ENCODE peak calls at places on chromosome 18, in seven cellular contexts. One of them, this sample, is unnamed.

GRCh38 chr18:47552783-47553182 is 301.3 kb upstream of the SKOR2 start:
- DNase-seq in lung: no peak
- DNase-seq in left ventricle myocardium inferior: no peak
- DNase-seq in tibial artery: no peak
- DNase-seq in transverse colon: no peak
- DNase-seq in body of pancreas: no peak
- DNase-seq in adrenal gland: no peak
- DNase-seq in this sample: no peak

GRCh38 chr18:6315556-6316331 is 99.0 kb downstream of the L3MBTL4 start:
- DNase-seq in lung: no peak
- DNase-seq in left ventricle myocardium inferior: no peak
- DNase-seq in tibial artery: no peak
- DNase-seq in transverse colon: peak; percentile 68
- DNase-seq in body of pancreas: peak; percentile 69
- DNase-seq in adrenal gland: no peak
- DNase-seq in this sample: no peak

GRCh38 chr18:35770360-35770759 is 188.8 kb downstream of the GALNT1 start:
- DNase-seq in lung: no peak
- DNase-seq in left ventricle myocardium inferior: no peak
- DNase-seq in tibial artery: no peak
- DNase-seq in transverse colon: no peak
- DNase-seq in body of pancreas: no peak
- DNase-seq in adrenal gland: no peak
- DNase-seq in this sample: no peak

GRCh38 chr18:78660311-78660710 is 319.3 kb upstream of the SALL3 start:
- DNase-seq in lung: no peak
- DNase-seq in left ventricle myocardium inferior: no peak
- DNase-seq in tibial artery: no peak
- DNase-seq in transverse colon: no peak
- DNase-seq in body of pancreas: no peak
- DNase-seq in adrenal gland: no peak
- DNase-seq in this sample: no peak

GRCh38 chr18:33560686-33561370 is 17.2 kb upstream of the ASXL3 start:
- DNase-seq in lung: no peak
- DNase-seq in left ventricle myocardium inferior: no peak
- DNase-seq in tibial artery: no peak
- DNase-seq in transverse colon: no peak
- DNase-seq in body of pancreas: no peak
- DNase-seq in adrenal gland: no peak
- DNase-seq in this sample: no peak

GRCh38 chr18:76476665-76477561 is 18.1 kb downstream of the ZNF516 start:
- DNase-seq in lung: no peak
- DNase-seq in left ventricle myocardium inferior: no peak
- DNase-seq in tibial artery: no peak
- DNase-seq in transverse colon: no peak
- DNase-seq in body of pancreas: no peak
- DNase-seq in adrenal gland: no peak
- DNase-seq in this sample: peak; percentile 28

GRCh38 chr18:44579028-44579692 is 101.5 kb upstream of the SETBP1 start:
- DNase-seq in lung: no peak
- DNase-seq in left ventricle myocardium inferior: no peak
- DNase-seq in tibial artery: no peak
- DNase-seq in transverse colon: no peak
- DNase-seq in body of pancreas: peak; percentile 11
- DNase-seq in adrenal gland: no peak
- DNase-seq in this sample: no peak

GRCh38 chr18:13500891-13501887 is 225.2 kb downstream of the FAM210A start:
- DNase-seq in lung: peak; percentile 53
- DNase-seq in left ventricle myocardium inferior: peak; percentile 49
- DNase-seq in tibial artery: peak; percentile 57
- DNase-seq in transverse colon: peak; percentile 25
- DNase-seq in body of pancreas: peak; percentile 87
- DNase-seq in adrenal gland: peak; percentile 70
- DNase-seq in this sample: no peak

GRCh38 chr18:6884944-6885343 is 155.4 kb downstream of the ARHGAP28 start:
- DNase-seq in lung: no peak
- DNase-seq in left ventricle myocardium inferior: no peak
- DNase-seq in tibial artery: no peak
- DNase-seq in transverse colon: no peak
- DNase-seq in body of pancreas: no peak
- DNase-seq in adrenal gland: no peak
- DNase-seq in this sample: no peak

GRCh38 chr18:78796693-78797455 is 182.7 kb upstream of the SALL3 start:
- DNase-seq in lung: no peak
- DNase-seq in left ventricle myocardium inferior: no peak
- DNase-seq in tibial artery: no peak
- DNase-seq in transverse colon: no peak
- DNase-seq in body of pancreas: no peak
- DNase-seq in adrenal gland: no peak
- DNase-seq in this sample: no peak

GRCh38 chr18:40868110-40868858 is 1086.8 kb upstream of the PIK3C3 start:
- DNase-seq in lung: no peak
- DNase-seq in left ventricle myocardium inferior: no peak
- DNase-seq in tibial artery: no peak
- DNase-seq in transverse colon: no peak
- DNase-seq in body of pancreas: no peak
- DNase-seq in adrenal gland: no peak
- DNase-seq in this sample: no peak

GRCh38 chr18:45837283-45838070 is 12.0 kb downstream of the SIGLEC15 start:
- DNase-seq in lung: no peak
- DNase-seq in left ventricle myocardium inferior: peak; percentile 50
- DNase-seq in tibial artery: no peak
- DNase-seq in transverse colon: peak; percentile 38
- DNase-seq in body of pancreas: peak; percentile 57
- DNase-seq in adrenal gland: peak; percentile 57
- DNase-seq in this sample: no peak

GRCh38 chr18:47149457-47150028 is 757 bp downstream of the HDHD2 start:
- DNase-seq in lung: no peak
- DNase-seq in left ventricle myocardium inferior: no peak
- DNase-seq in tibial artery: no peak
- DNase-seq in transverse colon: no peak
- DNase-seq in body of pancreas: no peak
- DNase-seq in adrenal gland: no peak
- DNase-seq in this sample: no peak

GRCh38 chr18:75204262-75204977 is 4.5 kb downstream of the PTGR3 start:
- DNase-seq in lung: no peak
- DNase-seq in left ventricle myocardium inferior: peak; percentile 50
- DNase-seq in tibial artery: no peak
- DNase-seq in transverse colon: peak; percentile 31
- DNase-seq in body of pancreas: no peak
- DNase-seq in adrenal gland: no peak
- DNase-seq in this sample: no peak

GRCh38 chr18:75207298-75208054 is 1.5 kb downstream of the PTGR3 start:
- DNase-seq in lung: no peak
- DNase-seq in left ventricle myocardium inferior: no peak
- DNase-seq in tibial artery: no peak
- DNase-seq in transverse colon: peak; percentile 47
- DNase-seq in body of pancreas: peak; percentile 43
- DNase-seq in adrenal gland: no peak
- DNase-seq in this sample: no peak

GRCh38 chr18:75206637-75207297 is 2.2 kb downstream of the PTGR3 start:
- DNase-seq in lung: no peak
- DNase-seq in left ventricle myocardium inferior: no peak
- DNase-seq in tibial artery: no peak
- DNase-seq in transverse colon: no peak
- DNase-seq in body of pancreas: no peak
- DNase-seq in adrenal gland: no peak
- DNase-seq in this sample: no peak

GRCh38 chr18:75204978-75205759 is 3.8 kb downstream of the PTGR3 start:
- DNase-seq in lung: no peak
- DNase-seq in left ventricle myocardium inferior: no peak
- DNase-seq in tibial artery: no peak
- DNase-seq in transverse colon: no peak
- DNase-seq in body of pancreas: no peak
- DNase-seq in adrenal gland: no peak
- DNase-seq in this sample: no peak

DNA sequence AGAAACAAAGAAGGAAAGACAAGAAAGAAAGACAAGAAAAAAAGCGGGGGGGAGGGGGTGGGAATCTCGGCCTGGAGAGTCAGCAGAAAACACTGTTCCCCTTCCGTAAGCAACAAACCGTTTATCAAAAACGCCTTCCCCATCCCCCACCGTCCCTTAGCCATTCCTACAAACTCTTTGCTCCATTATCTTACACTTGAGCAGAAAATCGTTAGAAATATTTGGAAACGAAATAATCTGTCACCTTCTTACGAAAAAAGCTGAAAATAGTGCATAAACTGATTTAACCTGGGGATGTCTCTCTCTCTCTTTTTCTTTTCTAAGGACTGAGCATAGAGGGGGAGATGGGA is 3.2 kb downstream of the PTGR3 start:
- DNase-seq in lung: no peak
- DNase-seq in left ventricle myocardium inferior: no peak
- DNase-seq in tibial artery: no peak
- DNase-seq in transverse colon: no peak
- DNase-seq in body of pancreas: no peak
- DNase-seq in adrenal gland: no peak
- DNase-seq in this sample: no peak
- H3K4me3 ChIP-seq in lung: no peak overlapping the region
- H3K4me3 ChIP-seq in left ventricle myocardium inferior: peak overlapping the region; percentile 85
- H3K4me3 ChIP-seq in tibial artery: no peak overlapping the region
- H3K4me3 ChIP-seq in transverse colon: peak overlapping the region; percentile 58
- H3K4me3 ChIP-seq in body of pancreas: no peak overlapping the region
- H3K4me3 ChIP-seq in adrenal gland: no peak overlapping the region
- H3K4me3 ChIP-seq in this sample: no peak overlapping the region

DNA sequence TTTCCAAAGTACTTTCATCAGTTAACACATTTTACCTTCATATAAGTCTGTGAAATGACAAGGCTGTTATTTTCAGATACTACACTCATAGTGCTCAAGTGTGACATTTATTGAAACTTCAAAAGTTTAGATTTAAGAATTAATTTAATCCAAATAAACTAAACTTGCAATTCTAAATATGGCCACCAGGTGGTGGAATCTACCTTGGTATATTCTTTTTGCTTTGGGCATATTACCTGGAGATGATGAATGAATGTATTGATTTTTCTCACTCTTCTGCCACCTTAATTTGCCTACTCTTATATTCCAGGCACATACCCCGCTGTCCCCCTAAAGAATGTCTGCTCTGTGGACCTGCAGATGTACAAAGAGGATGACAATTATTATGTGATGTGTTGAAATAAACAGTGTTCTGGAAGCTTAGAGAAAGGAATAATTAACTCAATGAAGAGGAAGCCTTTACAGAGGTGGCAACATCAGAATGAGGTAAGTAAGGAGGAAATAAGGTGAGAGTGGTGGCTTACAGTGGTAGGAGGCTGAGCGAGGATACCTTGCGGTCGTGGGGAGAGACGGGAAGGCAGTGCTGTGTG is 179.7 kb downstream of the CELF4 start:
- DNase-seq in lung: no peak
- DNase-seq in left ventricle myocardium inferior: no peak
- DNase-seq in tibial artery: no peak
- DNase-seq in transverse colon: no peak
- DNase-seq in body of pancreas: no peak
- DNase-seq in adrenal gland: no peak
- DNase-seq in this sample: no peak
- TF ChIP-seq CTCF in lung: peak; percentile 44
- TF ChIP-seq CTCF in left ventricle myocardium inferior: peak; percentile 76
- TF ChIP-seq CTCF in tibial artery: peak; percentile 60
- TF ChIP-seq CTCF in transverse colon: peak; percentile 46
- TF ChIP-seq CTCF in body of pancreas: peak; percentile 80
- TF ChIP-seq CTCF in adrenal gland: peak; percentile 75
- TF ChIP-seq CTCF in this sample: peak; percentile 50

GRCh38 chr18:48656582-48656981 is 117.8 kb downstream of the CTIF start:
- DNase-seq in lung: no peak
- DNase-seq in left ventricle myocardium inferior: no peak
- DNase-seq in tibial artery: no peak
- DNase-seq in transverse colon: no peak
- DNase-seq in body of pancreas: no peak
- DNase-seq in adrenal gland: no peak
- DNase-seq in this sample: no peak

GRCh38 chr18:48659188-48660009 is 120.6 kb downstream of the CTIF start:
- DNase-seq in lung: no peak
- DNase-seq in left ventricle myocardium inferior: no peak
- DNase-seq in tibial artery: no peak
- DNase-seq in transverse colon: no peak
- DNase-seq in body of pancreas: no peak
- DNase-seq in adrenal gland: no peak
- DNase-seq in this sample: no peak

GRCh38 chr18:48660346-48661228 is 121.8 kb downstream of the CTIF start:
- DNase-seq in lung: no peak
- DNase-seq in left ventricle myocardium inferior: no peak
- DNase-seq in tibial artery: no peak
- DNase-seq in transverse colon: no peak
- DNase-seq in body of pancreas: no peak
- DNase-seq in adrenal gland: peak; percentile 58
- DNase-seq in this sample: no peak

GRCh38 chr18:48657446-48658120 is 118.8 kb downstream of the CTIF start:
- DNase-seq in lung: no peak
- DNase-seq in left ventricle myocardium inferior: no peak
- DNase-seq in tibial artery: no peak
- DNase-seq in transverse colon: no peak
- DNase-seq in body of pancreas: no peak
- DNase-seq in adrenal gland: no peak
- DNase-seq in this sample: no peak

DNA sequence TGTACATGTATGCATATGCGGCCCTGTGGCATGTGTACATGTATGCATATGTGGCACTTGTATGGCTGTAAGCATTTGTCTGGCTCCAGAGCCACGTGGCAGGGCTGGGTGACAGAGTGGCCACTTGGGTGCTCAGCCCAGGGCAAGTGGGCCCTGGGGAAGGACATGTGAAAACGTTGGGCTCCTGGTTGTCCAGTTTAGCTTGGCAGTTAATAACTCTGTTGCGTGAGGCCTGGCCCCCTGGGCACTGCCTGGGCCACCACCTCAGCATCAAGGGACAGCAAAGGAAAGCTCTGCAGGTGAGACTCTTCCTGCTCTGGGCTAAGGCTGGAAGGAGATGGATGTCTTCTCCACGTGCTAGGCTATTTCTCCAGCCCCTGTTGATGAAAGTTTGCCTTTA is 119.9 kb downstream of the CTIF start:
- DNase-seq in lung: no peak
- DNase-seq in left ventricle myocardium inferior: no peak
- DNase-seq in tibial artery: no peak
- DNase-seq in transverse colon: no peak
- DNase-seq in body of pancreas: no peak
- DNase-seq in adrenal gland: no peak
- DNase-seq in this sample: no peak
- H3K4me3 ChIP-seq in lung: no peak overlapping the region
- H3K4me3 ChIP-seq in left ventricle myocardium inferior: no peak overlapping the region
- H3K4me3 ChIP-seq in tibial artery: no peak overlapping the region
- H3K4me3 ChIP-seq in transverse colon: no peak overlapping the region
- H3K4me3 ChIP-seq in body of pancreas: no peak overlapping the region
- H3K4me3 ChIP-seq in adrenal gland: no peak overlapping the region
- H3K4me3 ChIP-seq in this sample: no peak overlapping the region

DNA sequence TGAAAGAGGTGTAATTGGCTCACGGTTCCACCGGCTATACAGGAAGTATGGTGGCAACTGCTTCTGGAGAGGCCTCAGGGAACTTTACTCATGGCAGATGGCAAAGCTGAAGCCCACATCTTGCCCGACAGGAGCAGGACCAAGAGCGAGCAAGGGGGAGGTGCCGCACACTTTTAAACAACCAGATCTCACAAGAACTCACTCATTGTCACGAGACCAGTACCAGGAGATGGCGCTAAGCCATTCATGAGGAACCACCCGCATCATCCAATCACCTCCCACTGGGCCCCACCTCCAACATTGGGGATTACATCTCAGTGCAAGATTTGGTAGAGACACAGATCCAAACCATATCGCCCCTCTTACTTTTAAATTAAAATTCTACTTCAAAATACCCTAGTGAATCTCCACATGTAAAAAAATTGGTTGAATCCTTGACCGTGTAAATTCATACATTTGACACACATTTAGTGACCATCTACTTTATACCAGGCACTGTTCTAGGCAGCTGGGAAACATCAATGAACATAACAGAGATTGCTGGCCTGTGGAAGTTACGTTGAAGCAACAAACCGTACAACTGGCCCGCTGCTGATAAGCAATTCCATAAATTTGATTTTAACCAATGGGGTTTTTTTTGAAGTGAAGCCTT is 87.6 kb downstream of the ALPK2 start:
- DNase-seq in lung: no peak
- DNase-seq in left ventricle myocardium inferior: no peak
- DNase-seq in tibial artery: no peak
- DNase-seq in transverse colon: no peak
- DNase-seq in body of pancreas: no peak
- DNase-seq in adrenal gland: no peak
- DNase-seq in this sample: no peak
- TF ChIP-seq CTCF in lung: no peak
- TF ChIP-seq CTCF in left ventricle myocardium inferior: peak; percentile 28
- TF ChIP-seq CTCF in tibial artery: no peak
- TF ChIP-seq CTCF in transverse colon: no peak
- TF ChIP-seq CTCF in body of pancreas: no peak
- TF ChIP-seq CTCF in adrenal gland: no peak
- TF ChIP-seq CTCF in this sample: no peak